ENCODE peak calls at places on chromosome 13, in eight cellular contexts. One of them, this sample, is unnamed.

GRCh38 chr13:48828962-48829405 is 146.7 kb upstream of the FNDC3A start:
- DNase-seq in amygdala: peak
- DNase-seq in brain microvascular endothelial cell: no peak
- DNase-seq in AG10803: no peak
- DNase-seq in COR-L47: peak
- DNase-seq in frontal cortex: peak
- DNase-seq in T follicular helper cell: no peak
- DNase-seq in stimulated activated CD4-positive, alpha-beta T cell treated with anti-CD3 and anti-CD28 coated beads, Interleukin-1b, Interleukin-23, amount 100 ng/mL, for 1 hour: no peak
- DNase-seq in this sample: no peak

GRCh38 chr13:24281188-24282008 is 28.0 kb upstream of the C1QTNF9 start:
- DNase-seq in T follicular helper cell: no peak
- DNase-seq in COR-L47: peak
- DNase-seq in amygdala: no peak
- DNase-seq in brain microvascular endothelial cell: no peak
- DNase-seq in frontal cortex: no peak
- DNase-seq in AG10803: no peak
- DNase-seq in stimulated activated CD4-positive, alpha-beta T cell treated with anti-CD3 and anti-CD28 coated beads, Interleukin-1b, Interleukin-23, amount 100 ng/mL, for 1 hour: no peak
- DNase-seq in this sample: no peak

GRCh38 chr13:74061939-74062595 is 72.1 kb downstream of the KLF12 start:
- DNase-seq in stimulated activated CD4-positive, alpha-beta T cell treated with anti-CD3 and anti-CD28 coated beads, Interleukin-1b, Interleukin-23, amount 100 ng/mL, for 1 hour: no peak
- DNase-seq in T follicular helper cell: no peak
- DNase-seq in AG10803: peak
- DNase-seq in COR-L47: no peak
- DNase-seq in frontal cortex: no peak
- DNase-seq in brain microvascular endothelial cell: peak
- DNase-seq in amygdala: no peak
- DNase-seq in this sample: no peak

GRCh38 chr13:111184685-111185401 is 69.7 kb downstream of the ARHGEF7 start:
- DNase-seq in T follicular helper cell: no peak
- DNase-seq in AG10803: no peak
- DNase-seq in frontal cortex: no peak
- DNase-seq in brain microvascular endothelial cell: peak
- DNase-seq in amygdala: no peak
- DNase-seq in COR-L47: no peak
- DNase-seq in stimulated activated CD4-positive, alpha-beta T cell treated with anti-CD3 and anti-CD28 coated beads, Interleukin-1b, Interleukin-23, amount 100 ng/mL, for 1 hour: no peak
- DNase-seq in this sample: no peak

GRCh38 chr13:50512602-50513527 is 330.6 kb downstream of the DLEU7 start:
- DNase-seq in frontal cortex: peak
- DNase-seq in COR-L47: peak
- DNase-seq in amygdala: peak
- DNase-seq in AG10803: peak
- DNase-seq in brain microvascular endothelial cell: peak
- DNase-seq in T follicular helper cell: peak
- DNase-seq in stimulated activated CD4-positive, alpha-beta T cell treated with anti-CD3 and anti-CD28 coated beads, Interleukin-1b, Interleukin-23, amount 100 ng/mL, for 1 hour: no peak
- DNase-seq in this sample: no peak

GRCh38 chr13:43648733-43649132 is 138.0 kb downstream of the ENOX1 start:
- DNase-seq in AG10803: no peak
- DNase-seq in frontal cortex: no peak
- DNase-seq in T follicular helper cell: no peak
- DNase-seq in amygdala: no peak
- DNase-seq in stimulated activated CD4-positive, alpha-beta T cell treated with anti-CD3 and anti-CD28 coated beads, Interleukin-1b, Interleukin-23, amount 100 ng/mL, for 1 hour: no peak
- DNase-seq in brain microvascular endothelial cell: no peak
- DNase-seq in COR-L47: no peak
- DNase-seq in this sample: no peak

GRCh38 chr13:66996503-66996902 is 233.6 kb downstream of the PCDH9 start:
- DNase-seq in amygdala: no peak
- DNase-seq in brain microvascular endothelial cell: no peak
- DNase-seq in T follicular helper cell: no peak
- DNase-seq in COR-L47: no peak
- DNase-seq in stimulated activated CD4-positive, alpha-beta T cell treated with anti-CD3 and anti-CD28 coated beads, Interleukin-1b, Interleukin-23, amount 100 ng/mL, for 1 hour: no peak
- DNase-seq in frontal cortex: no peak
- DNase-seq in AG10803: no peak
- DNase-seq in this sample: no peak

GRCh38 chr13:79716191-79716590 is 235.2 kb downstream of the NDFIP2 start:
- DNase-seq in T follicular helper cell: no peak
- DNase-seq in AG10803: no peak
- DNase-seq in amygdala: no peak
- DNase-seq in frontal cortex: no peak
- DNase-seq in stimulated activated CD4-positive, alpha-beta T cell treated with anti-CD3 and anti-CD28 coated beads, Interleukin-1b, Interleukin-23, amount 100 ng/mL, for 1 hour: no peak
- DNase-seq in brain microvascular endothelial cell: no peak
- DNase-seq in COR-L47: no peak
- DNase-seq in this sample: no peak

GRCh38 chr13:20882206-20882605 is 20.3 kb downstream of the XPO4 start:
- DNase-seq in COR-L47: no peak
- DNase-seq in amygdala: no peak
- DNase-seq in AG10803: peak
- DNase-seq in brain microvascular endothelial cell: peak
- DNase-seq in T follicular helper cell: no peak
- DNase-seq in frontal cortex: no peak
- DNase-seq in stimulated activated CD4-positive, alpha-beta T cell treated with anti-CD3 and anti-CD28 coated beads, Interleukin-1b, Interleukin-23, amount 100 ng/mL, for 1 hour: no peak
- DNase-seq in this sample: no peak

GRCh38 chr13:46721054-46721453 is 75.9 kb downstream of the ESD start:
- DNase-seq in AG10803: peak
- DNase-seq in brain microvascular endothelial cell: peak
- DNase-seq in amygdala: peak
- DNase-seq in frontal cortex: peak
- DNase-seq in stimulated activated CD4-positive, alpha-beta T cell treated with anti-CD3 and anti-CD28 coated beads, Interleukin-1b, Interleukin-23, amount 100 ng/mL, for 1 hour: no peak
- DNase-seq in T follicular helper cell: peak
- DNase-seq in COR-L47: peak
- DNase-seq in this sample: no peak

GRCh38 chr13:41541142-41541938 is 84.0 kb downstream of the RGCC start:
- DNase-seq in T follicular helper cell: no peak
- DNase-seq in brain microvascular endothelial cell: no peak
- DNase-seq in stimulated activated CD4-positive, alpha-beta T cell treated with anti-CD3 and anti-CD28 coated beads, Interleukin-1b, Interleukin-23, amount 100 ng/mL, for 1 hour: no peak
- DNase-seq in COR-L47: no peak
- DNase-seq in frontal cortex: no peak
- DNase-seq in AG10803: no peak
- DNase-seq in amygdala: no peak
- DNase-seq in this sample: no peak

GRCh38 chr13:59343993-59344780 is 819.5 kb downstream of the DIAPH3 start:
- DNase-seq in stimulated activated CD4-positive, alpha-beta T cell treated with anti-CD3 and anti-CD28 coated beads, Interleukin-1b, Interleukin-23, amount 100 ng/mL, for 1 hour: no peak
- DNase-seq in COR-L47: no peak
- DNase-seq in AG10803: no peak
- DNase-seq in T follicular helper cell: no peak
- DNase-seq in brain microvascular endothelial cell: no peak
- DNase-seq in amygdala: no peak
- DNase-seq in frontal cortex: no peak
- DNase-seq in this sample: no peak

GRCh38 chr13:27131202-27131623 is 40.4 kb downstream of the USP12 start:
- DNase-seq in amygdala: no peak
- DNase-seq in stimulated activated CD4-positive, alpha-beta T cell treated with anti-CD3 and anti-CD28 coated beads, Interleukin-1b, Interleukin-23, amount 100 ng/mL, for 1 hour: peak
- DNase-seq in AG10803: no peak
- DNase-seq in brain microvascular endothelial cell: no peak
- DNase-seq in T follicular helper cell: peak
- DNase-seq in frontal cortex: no peak
- DNase-seq in COR-L47: no peak
- DNase-seq in this sample: peak

GRCh38 chr13:38566526-38566925 is 120.4 kb upstream of the FREM2 start:
- DNase-seq in amygdala: no peak
- DNase-seq in stimulated activated CD4-positive, alpha-beta T cell treated with anti-CD3 and anti-CD28 coated beads, Interleukin-1b, Interleukin-23, amount 100 ng/mL, for 1 hour: no peak
- DNase-seq in brain microvascular endothelial cell: no peak
- DNase-seq in COR-L47: peak
- DNase-seq in T follicular helper cell: no peak
- DNase-seq in AG10803: no peak
- DNase-seq in frontal cortex: no peak
- DNase-seq in this sample: no peak